ENCODE peak calls at places on chromosomes 12 and 14, in eight cellular contexts. S is neuronal stem cell, X is glutamatergic neuron, Y is GM12891, T is cardiac muscle cell, C is foreskin fibroblast, E is NCI-H1092, J is left lung. D is an unnamed sample.

GRCh38 chr14:91078095-91078737 is 17.8 kb upstream of the RPS6KA5 start:
- DNase-seq in S (no peak), X (no peak), Y (peak), T (no peak), C (no peak), E (no peak), J (no peak), D (no peak)

GRCh38 chr14:102930753-102931579 is 8.5 kb downstream of the AMN start:
- DNase-seq in S (no peak), X (no peak), Y (no peak), T (peak), C (peak), E (no peak), J (no peak), D (no peak)

GRCh38 chr12:119730381-119730780 is 62.4 kb downstream of the PRKAB1 start:
- DNase-seq in S (no peak), X (no peak), Y (no peak), T (no peak), C (no peak), E (no peak), J (no peak), D (no peak)

GRCh38 chr12:46473634-46474201 is 101.1 kb upstream of the SLC38A2 start:
- DNase-seq in S (no peak), X (no peak), Y (no peak), T (peak), C (peak), E (peak), J (peak), D (no peak)

GRCh38 chr14:64951724-64952123 is 9.2 kb upstream of the GPX2 start:
- DNase-seq in S (no peak), X (no peak), Y (no peak), T (no peak), C (no peak), E (no peak), J (no peak), D (no peak)

GRCh38 chr14:50920482-50921225 is 23.6 kb downstream of the PYGL start:
- DNase-seq in S (peak), X (no peak), Y (no peak), T (peak), C (peak), E (no peak), J (no peak), D (peak)

GRCh38 chr12:53737951-53738833 is 10.9 kb upstream of the CALCOCO1 start:
- DNase-seq in S (no peak), X (peak), Y (no peak), T (no peak), C (no peak), E (no peak), J (no peak), D (no peak)

GRCh38 chr14:65745396-65746190 is 333.1 kb downstream of the FUT8 start:
- DNase-seq in S (no peak), X (no peak), Y (no peak), T (no peak), C (no peak), E (no peak), J (no peak), D (no peak)

GRCh38 chr12:1792406-1792805 is 28.0 kb upstream of the LRTM2 start:
- DNase-seq in S (no peak), X (no peak), Y (no peak), T (no peak), C (no peak), E (no peak), J (no peak), D (no peak)

GRCh38 chr14:99672506-99673327 is 11.4 kb upstream of the CYP46A1 start:
- DNase-seq in S (no peak), X (no peak), Y (no peak), T (no peak), C (no peak), E (no peak), J (no peak), D (no peak)

GRCh38 chr12:58387199-58387598 is 445.8 kb downstream of the ATP23 start:
- DNase-seq in S (no peak), X (no peak), Y (no peak), T (peak), C (peak), E (no peak), J (no peak), D (no peak)

D was measured in NCI-H2107.